ENCODE peak calls at places on chromosomes 13 and 19, in four cellular contexts. One of them, this sample, is unnamed.

GRCh38 chr13:36950330-36950729 is 30.3 kb upstream of the SMAD9 start:
- DNase-seq in AG09309: no peak
- DNase-seq in neural progenitor cell: no peak
- DNase-seq in CD8-positive, alpha-beta T cell: no peak
- DNase-seq in this sample: no peak

GRCh38 chr19:8084152-8084551 is 31.6 kb downstream of the CCL25 start:
- DNase-seq in AG09309: no peak
- DNase-seq in neural progenitor cell: no peak
- DNase-seq in CD8-positive, alpha-beta T cell: no peak
- DNase-seq in this sample: no peak

GRCh38 chr13:68697551-68697950 is 1410.1 kb upstream of the ATXN8OS start:
- DNase-seq in neural progenitor cell: no peak
- DNase-seq in AG09309: no peak
- DNase-seq in CD8-positive, alpha-beta T cell: no peak
- DNase-seq in this sample: no peak

GRCh38 chr19:8618751-8619150 is 8.2 kb upstream of the ADAMTS10 start:
- DNase-seq in neural progenitor cell: no peak
- DNase-seq in AG09309: no peak
- DNase-seq in CD8-positive, alpha-beta T cell: no peak
- DNase-seq in this sample: peak

GRCh38 chr13:40963927-40964326 is 55.2 kb downstream of the ELF1 start:
- DNase-seq in neural progenitor cell: no peak
- DNase-seq in CD8-positive, alpha-beta T cell: no peak
- DNase-seq in AG09309: no peak
- DNase-seq in this sample: peak

GRCh38 chr19:6103217-6103644 is 7.1 kb downstream of the RFX2 start:
- DNase-seq in neural progenitor cell: no peak
- DNase-seq in CD8-positive, alpha-beta T cell: no peak
- DNase-seq in AG09309: peak
- DNase-seq in this sample: peak

GRCh38 chr13:83498486-83499190 is 383.6 kb downstream of the SLITRK1 start:
- DNase-seq in CD8-positive, alpha-beta T cell: no peak
- DNase-seq in AG09309: peak
- DNase-seq in neural progenitor cell: no peak
- DNase-seq in this sample: peak

GRCh38 chr19:6383188-6383587 is 7.5 kb upstream of the PSPN start:
- DNase-seq in neural progenitor cell: no peak
- DNase-seq in CD8-positive, alpha-beta T cell: no peak
- DNase-seq in AG09309: no peak
- DNase-seq in this sample: no peak

GRCh38 chr19:49436381-49437017 is 4.8 kb downstream of the SLC17A7 start:
- DNase-seq in CD8-positive, alpha-beta T cell: no peak
- DNase-seq in AG09309: no peak
- DNase-seq in neural progenitor cell: peak
- DNase-seq in this sample: no peak

GRCh38 chr19:51480590-51480989 is 2.3 kb downstream of the CEACAM18 start:
- DNase-seq in neural progenitor cell: peak
- DNase-seq in AG09309: no peak
- DNase-seq in CD8-positive, alpha-beta T cell: no peak
- DNase-seq in this sample: peak

GRCh38 chr19:4624733-4625362 is 14.5 kb upstream of the TNFAIP8L1 start:
- DNase-seq in CD8-positive, alpha-beta T cell: no peak
- DNase-seq in AG09309: no peak
- DNase-seq in neural progenitor cell: peak
- DNase-seq in this sample: no peak

GRCh38 chr19:14459703-14460102 is 15.5 kb downstream of the PTGER1 start:
- DNase-seq in neural progenitor cell: no peak
- DNase-seq in AG09309: no peak
- DNase-seq in CD8-positive, alpha-beta T cell: no peak
- DNase-seq in this sample: no peak

GRCh38 chr19:45172173-45172572 is 5.9 kb downstream of the TRAPPC6A start:
- DNase-seq in AG09309: no peak
- DNase-seq in CD8-positive, alpha-beta T cell: no peak
- DNase-seq in neural progenitor cell: no peak
- DNase-seq in this sample: no peak

GRCh38 chr19:31066385-31066784 is 282.9 kb downstream of the TSHZ3 start:
- DNase-seq in AG09309: peak
- DNase-seq in neural progenitor cell: no peak
- DNase-seq in CD8-positive, alpha-beta T cell: no peak
- DNase-seq in this sample: peak
- H3K4me3 ChIP-seq in AG09309: no peak
- H3K4me3 ChIP-seq in neural progenitor cell: no peak
- H3K4me3 ChIP-seq in CD8-positive, alpha-beta T cell: no peak
- H3K4me3 ChIP-seq in this sample: no peak

GRCh38 chr13:20869540-20869939 is 33.0 kb downstream of the XPO4 start:
- DNase-seq in AG09309: no peak
- DNase-seq in CD8-positive, alpha-beta T cell: no peak
- DNase-seq in neural progenitor cell: no peak
- DNase-seq in this sample: peak
- TF ChIP-seq CTCF in AG09309: peak
- TF ChIP-seq CTCF in CD8-positive, alpha-beta T cell: no peak
- TF ChIP-seq CTCF in neural progenitor cell: no peak
- TF ChIP-seq CTCF in this sample: peak

GRCh38 chr19:13015361-13016231 is 20.3 kb downstream of the NFIX start:
- DNase-seq in CD8-positive, alpha-beta T cell: no peak
- DNase-seq in AG09309: no peak
- DNase-seq in neural progenitor cell: peak
- DNase-seq in this sample: no peak
- H3K4me3 ChIP-seq in CD8-positive, alpha-beta T cell: no peak
- H3K4me3 ChIP-seq in AG09309: no peak
- H3K4me3 ChIP-seq in neural progenitor cell: no peak
- H3K4me3 ChIP-seq in this sample: no peak

GRCh38 chr13:94968040-94968756 is 255.9 kb upstream of the SOX21 start:
- DNase-seq in AG09309: no peak
- DNase-seq in neural progenitor cell: peak
- DNase-seq in CD8-positive, alpha-beta T cell: no peak
- DNase-seq in this sample: no peak
- TF ChIP-seq CTCF in AG09309: peak
- TF ChIP-seq CTCF in neural progenitor cell: peak
- TF ChIP-seq CTCF in CD8-positive, alpha-beta T cell: no peak
- TF ChIP-seq CTCF in this sample: no peak

DNA sequence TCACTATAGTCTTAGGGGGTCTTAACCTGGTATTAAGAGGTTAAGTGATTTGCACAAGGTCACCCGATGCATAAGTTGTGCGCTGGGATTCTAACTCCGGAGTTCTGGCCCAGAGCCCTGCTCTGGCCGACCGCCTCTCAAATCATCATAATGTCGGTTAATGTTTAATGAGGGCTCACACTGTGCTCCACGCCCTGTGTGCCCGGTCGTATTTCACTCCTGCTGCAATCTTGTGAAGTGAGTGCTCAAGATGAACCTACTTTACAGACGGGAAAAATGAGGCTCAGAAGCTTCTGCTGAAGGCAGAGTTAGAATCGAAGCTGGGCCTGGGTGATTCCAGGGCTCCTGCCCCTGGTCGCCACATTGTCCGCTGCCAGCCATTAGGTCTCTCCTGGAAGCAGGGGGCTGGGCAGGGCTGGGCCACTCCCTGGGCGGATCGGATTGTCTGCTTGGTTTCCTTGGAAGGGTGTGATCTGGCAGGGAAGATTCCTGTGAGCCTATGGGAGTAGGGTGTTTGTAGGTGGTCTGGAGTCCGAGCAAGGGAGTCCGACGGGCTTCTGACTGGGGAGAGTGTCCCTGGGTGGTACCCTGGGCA is 1.1 kb downstream of the PAK4 start:
- DNase-seq in neural progenitor cell: peak
- DNase-seq in CD8-positive, alpha-beta T cell: no peak
- DNase-seq in AG09309: no peak
- DNase-seq in this sample: peak
- H3K4me3 ChIP-seq in neural progenitor cell: peak
- H3K4me3 ChIP-seq in CD8-positive, alpha-beta T cell: no peak
- H3K4me3 ChIP-seq in AG09309: peak
- H3K4me3 ChIP-seq in this sample: peak

GRCh38 chr13:102847272-102848234 is 1.7 kb downstream of the ERCC5 start:
- DNase-seq in neural progenitor cell: peak
- DNase-seq in AG09309: no peak
- DNase-seq in CD8-positive, alpha-beta T cell: no peak
- DNase-seq in this sample: peak

GRCh38 chr13:102845289-102845629 is 573 bp upstream of the ERCC5 start:
- DNase-seq in neural progenitor cell: no peak
- DNase-seq in AG09309: no peak
- DNase-seq in CD8-positive, alpha-beta T cell: no peak
- DNase-seq in this sample: no peak

GRCh38 chr13:102848956-102849355 is 3.1 kb downstream of the ERCC5 start:
- DNase-seq in neural progenitor cell: no peak
- DNase-seq in CD8-positive, alpha-beta T cell: no peak
- DNase-seq in AG09309: no peak
- DNase-seq in this sample: no peak

GRCh38 chr13:102846261-102847015 is 606 bp downstream of the ERCC5 start:
- DNase-seq in CD8-positive, alpha-beta T cell: peak
- DNase-seq in neural progenitor cell: peak
- DNase-seq in AG09309: no peak
- DNase-seq in this sample: peak

GRCh38 chr13:102845630-102846260 is at the start of gene ERCC5:
- DNase-seq in CD8-positive, alpha-beta T cell: peak
- DNase-seq in AG09309: peak
- DNase-seq in neural progenitor cell: peak
- DNase-seq in this sample: peak
- TF ChIP-seq CTCF in CD8-positive, alpha-beta T cell: no peak
- TF ChIP-seq CTCF in AG09309: no peak
- TF ChIP-seq CTCF in neural progenitor cell: no peak
- TF ChIP-seq CTCF in this sample: no peak

DNA sequence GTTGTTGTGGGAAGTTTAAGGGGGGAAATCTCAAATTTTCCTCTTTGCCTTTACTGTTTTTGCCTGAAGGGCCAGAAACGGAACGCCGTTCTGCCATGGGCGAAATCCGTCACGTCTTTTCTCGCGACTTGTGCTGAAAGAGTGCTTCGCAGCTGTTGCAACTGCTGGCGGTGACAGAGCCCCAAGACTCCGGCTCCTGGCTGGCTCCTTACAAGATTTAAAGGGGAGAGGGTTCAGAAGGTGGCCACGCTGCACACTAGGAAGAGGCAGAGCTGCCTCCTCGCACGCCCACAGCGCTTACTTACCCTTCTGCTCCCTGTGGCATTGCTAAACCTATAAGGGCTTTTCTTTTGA is 320.3 kb downstream of the ZNF536 start:
- DNase-seq in CD8-positive, alpha-beta T cell: no peak
- DNase-seq in neural progenitor cell: peak
- DNase-seq in AG09309: no peak
- DNase-seq in this sample: peak
- H3K4me3 ChIP-seq in CD8-positive, alpha-beta T cell: no peak
- H3K4me3 ChIP-seq in neural progenitor cell: no peak
- H3K4me3 ChIP-seq in AG09309: no peak
- H3K4me3 ChIP-seq in this sample: peak

GRCh38 chr19:16068696-16069259 is 7.5 kb upstream of the TPM4 start:
- DNase-seq in neural progenitor cell: no peak
- DNase-seq in AG09309: no peak
- DNase-seq in CD8-positive, alpha-beta T cell: no peak
- DNase-seq in this sample: no peak

GRCh38 chr19:16064209-16064889 is 11.9 kb upstream of the TPM4 start:
- DNase-seq in AG09309: no peak
- DNase-seq in CD8-positive, alpha-beta T cell: no peak
- DNase-seq in neural progenitor cell: no peak
- DNase-seq in this sample: peak

GRCh38 chr19:16067205-16067938 is 8.9 kb upstream of the TPM4 start:
- DNase-seq in AG09309: peak
- DNase-seq in CD8-positive, alpha-beta T cell: no peak
- DNase-seq in neural progenitor cell: no peak
- DNase-seq in this sample: peak

GRCh38 chr19:16069813-16070365 is 6.4 kb upstream of the TPM4 start:
- DNase-seq in neural progenitor cell: no peak
- DNase-seq in AG09309: no peak
- DNase-seq in CD8-positive, alpha-beta T cell: no peak
- DNase-seq in this sample: no peak

DNA sequence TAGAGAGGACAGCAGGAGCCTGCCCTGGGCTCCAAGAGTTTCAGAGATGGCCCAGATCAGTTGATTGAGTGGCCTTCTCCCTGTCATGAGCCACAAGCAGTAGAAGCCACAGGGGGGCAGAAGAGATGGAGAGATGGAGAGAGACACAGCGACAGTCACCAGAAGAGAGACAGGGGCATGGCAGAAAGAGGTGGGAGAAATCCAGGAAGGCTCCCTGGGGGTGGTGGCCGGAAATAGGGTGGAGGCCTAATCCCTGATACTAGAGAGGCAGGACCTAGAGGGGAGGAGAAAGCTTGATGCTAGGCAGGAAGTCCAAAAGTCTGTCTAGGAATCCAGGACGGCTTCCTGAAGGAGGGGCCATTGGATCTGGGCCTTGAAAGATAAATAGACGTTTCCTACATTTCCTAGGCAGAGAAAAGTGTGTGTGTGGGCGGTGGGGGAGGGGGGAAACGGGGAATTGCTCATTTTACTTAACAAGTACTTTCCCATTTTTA is 9.6 kb upstream of the TPM4 start:
- DNase-seq in AG09309: no peak
- DNase-seq in CD8-positive, alpha-beta T cell: peak
- DNase-seq in neural progenitor cell: no peak
- DNase-seq in this sample: no peak
- TF ChIP-seq CTCF in AG09309: peak
- TF ChIP-seq CTCF in CD8-positive, alpha-beta T cell: no peak
- TF ChIP-seq CTCF in neural progenitor cell: no peak
- TF ChIP-seq CTCF in this sample: peak

GRCh38 chr19:30059741-30060140 is 117.7 kb downstream of the URI1 start:
- DNase-seq in AG09309: no peak
- DNase-seq in CD8-positive, alpha-beta T cell: no peak
- DNase-seq in neural progenitor cell: no peak
- DNase-seq in this sample: no peak
- H3K4me3 ChIP-seq in AG09309: no peak
- H3K4me3 ChIP-seq in CD8-positive, alpha-beta T cell: no peak
- H3K4me3 ChIP-seq in neural progenitor cell: no peak
- H3K4me3 ChIP-seq in this sample: no peak

DNA sequence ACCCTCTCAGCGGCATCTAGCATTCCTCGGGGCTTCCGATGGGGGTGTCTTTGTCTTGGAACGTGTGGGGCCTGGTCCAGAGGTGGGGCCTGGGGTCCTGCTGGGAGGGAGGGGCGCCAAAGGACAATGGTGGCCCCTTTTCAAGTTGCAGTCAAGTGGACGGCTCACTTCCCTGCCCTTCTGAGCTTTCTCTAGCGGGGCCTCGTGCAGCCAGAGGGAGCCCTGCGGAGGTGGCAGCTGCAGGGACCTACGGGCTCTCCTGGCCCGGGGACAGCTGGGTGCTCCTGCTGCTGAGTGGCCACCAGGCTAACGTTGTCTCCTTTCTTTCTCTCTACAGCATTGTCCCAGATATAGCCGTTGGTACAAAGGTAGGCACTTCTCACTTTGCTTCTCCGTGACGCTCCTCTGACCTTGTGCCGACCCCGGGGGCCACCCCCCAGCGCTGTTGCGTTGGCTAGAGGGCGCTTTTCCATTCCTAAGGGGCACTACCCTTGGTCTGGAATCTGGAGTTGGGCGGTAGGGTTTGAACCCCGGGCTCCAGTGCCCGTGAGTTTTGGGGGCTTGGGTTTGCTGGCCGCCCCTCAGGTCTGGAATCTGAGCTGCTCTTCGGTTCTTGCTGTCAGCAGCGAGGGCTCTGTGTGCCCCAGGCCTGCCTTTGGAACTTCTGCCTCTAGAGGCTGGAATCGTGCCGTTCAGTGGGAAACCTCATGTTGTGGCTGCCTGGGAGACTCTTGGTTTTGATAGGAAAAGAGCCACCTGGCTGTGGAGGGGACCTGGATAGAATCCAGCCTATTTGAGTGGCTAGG is 2.0 kb downstream of the PTBP1 start:
- DNase-seq in CD8-positive, alpha-beta T cell: no peak
- DNase-seq in neural progenitor cell: peak
- DNase-seq in AG09309: no peak
- DNase-seq in this sample: peak
- TF ChIP-seq CTCF in CD8-positive, alpha-beta T cell: no peak
- TF ChIP-seq CTCF in neural progenitor cell: no peak
- TF ChIP-seq CTCF in AG09309: peak
- TF ChIP-seq CTCF in this sample: peak

This sample was measured in choroid plexus epithelial cell.